ENCODE peak calls at places on chromosomes 13 and 19, in eight cellular contexts. K is neuronal stem cell, P is A549, S is gastrocnemius medialis, A is lower lobe of right lung, O is heart right ventricle, U is lung, T is GM23248. B is an unnamed sample. For H3K4me1, the result is how much of the 10 kb centered on the place peaks cover.

GRCh38 chr13:102141625-102142472 is 260.0 kb downstream of the FGF14 start:
- DNase-seq in K (no peak), U (no peak), T (peak), P (peak), A (no peak), O (no peak), S (no peak), B (peak)

GRCh38 chr19:3774621-3775373 is 2.8 kb upstream of the RAX2 start:
- DNase-seq in P (no peak), S (no peak), T (no peak), K (no peak), O (no peak), U (no peak), A (no peak), B (no peak)

GRCh38 chr13:30727491-30728350 is 7.6 kb upstream of the ALOX5AP start:
- DNase-seq in S (no peak), O (no peak), P (no peak), K (no peak), A (no peak), T (no peak), U (no peak), B (no peak)

GRCh38 chr19:10206226-10206873 is 11.6 kb upstream of the DNMT1 start:
- DNase-seq in K (no peak), O (no peak), U (peak), A (peak), S (no peak), T (peak), P (no peak), B (no peak)

GRCh38 chr19:48819366-48819816 is 8.6 kb upstream of the BCAT2 start:
- DNase-seq in P (peak), A (peak), O (peak), T (peak), S (peak), K (no peak), U (peak), B (no peak)

GRCh38 chr13:98447881-98448641 is 128.8 kb downstream of the STK24 start:
- DNase-seq in O (peak), P (peak), S (peak), U (no peak), K (peak), T (peak), A (no peak), B (peak)

GRCh38 chr13:27339299-27339698 is 68.7 kb downstream of the RASL11A start:
- DNase-seq in U (no peak), S (no peak), K (no peak), T (peak), O (no peak), P (peak), A (no peak), B (peak)

GRCh38 chr19:48501961-48502719 is 9.5 kb downstream of the LMTK3 start:
- DNase-seq in T (peak), A (peak), P (peak), K (peak), S (no peak), U (peak), O (no peak), B (peak)

GRCh38 chr19:53132231-53132991 is at the start of gene ZNF415:
- DNase-seq in A (peak), O (peak), K (peak), T (peak), U (peak), P (no peak), S (peak), B (peak)

GRCh38 chr13:54699831-54700230 is 1671.2 kb downstream of the OLFM4 start:
- DNase-seq in S (no peak), O (no peak), T (no peak), U (no peak), K (no peak), P (no peak), A (no peak), B (no peak)

GRCh38 chr13:33882804-33883203 is 64.9 kb downstream of the RFC3 start:
- DNase-seq in O (no peak), K (no peak), P (no peak), T (no peak), U (no peak), A (no peak), S (no peak), B (no peak)

GRCh38 chr13:44238011-44238421 is 135.6 kb upstream of the SERP2 start:
- DNase-seq in P (no peak), T (peak), O (no peak), U (no peak), K (no peak), S (no peak), A (no peak), B (no peak)

GRCh38 chr13:30429721-30430694 is 7.7 kb downstream of the UBE2L5 start:
- DNase-seq in O (no peak), P (peak), A (no peak), U (no peak), K (no peak), S (no peak), T (peak), B (no peak)

GRCh38 chr19:13262450-13262849 is 112.2 kb downstream of the IER2 start:
- DNase-seq in P (peak), K (no peak), O (no peak), A (no peak), T (peak), U (no peak), S (no peak), B (peak)

GRCh38 chr13:97257228-97257755 is 35.2 kb downstream of the MBNL2 start:
- DNase-seq in S (no peak), T (no peak), P (peak), K (no peak), O (no peak), A (no peak), U (no peak), B (no peak)

GRCh38 chr13:75481176-75482069 is 546 bp downstream of the TBC1D4 start:
- DNase-seq in S (peak), A (peak), O (peak), U (peak), K (peak), T (peak), P (peak), B (peak)

DNA sequence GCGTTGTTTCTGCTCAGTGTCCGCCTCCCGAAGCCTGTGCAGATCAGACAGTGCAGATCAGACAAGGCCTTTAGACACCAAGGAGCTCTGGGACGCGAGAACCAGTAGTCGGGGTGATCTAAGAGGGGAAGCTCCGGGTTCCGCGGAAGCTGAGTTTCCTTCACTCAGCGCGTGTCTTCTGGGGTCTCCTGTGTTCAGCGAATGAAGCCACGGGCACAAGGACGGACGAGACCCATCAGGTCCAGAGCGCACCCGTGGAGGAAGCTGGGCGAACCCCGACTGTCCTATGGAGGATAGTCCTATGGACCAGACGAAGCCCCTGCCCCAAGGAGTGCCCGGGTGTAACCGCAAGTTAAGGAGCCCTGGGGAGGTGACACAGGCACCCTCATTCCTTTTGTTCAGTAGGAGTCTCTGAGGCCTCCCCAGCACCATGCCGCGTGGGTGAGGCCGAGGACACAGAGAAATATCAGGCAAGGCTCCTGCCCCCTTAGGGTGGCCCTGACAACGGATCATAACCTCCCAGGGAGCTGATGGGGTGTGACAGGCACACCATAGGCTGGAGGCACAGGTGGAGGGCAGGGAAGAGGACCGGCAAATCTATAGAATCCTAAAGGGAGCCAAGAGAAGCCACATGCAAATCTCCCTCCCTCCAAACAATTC is 614 bp upstream of the TMEM238 start:
- DNase-seq in O (peak), T (peak), S (no peak), U (peak), P (no peak), A (peak), K (no peak), B (peak)
- H3K4me1 ChIP-seq in O (under half), T (under half), S (under half), U (under half), P (under half), A (half or more), K (under half), B (under half)

DNA sequence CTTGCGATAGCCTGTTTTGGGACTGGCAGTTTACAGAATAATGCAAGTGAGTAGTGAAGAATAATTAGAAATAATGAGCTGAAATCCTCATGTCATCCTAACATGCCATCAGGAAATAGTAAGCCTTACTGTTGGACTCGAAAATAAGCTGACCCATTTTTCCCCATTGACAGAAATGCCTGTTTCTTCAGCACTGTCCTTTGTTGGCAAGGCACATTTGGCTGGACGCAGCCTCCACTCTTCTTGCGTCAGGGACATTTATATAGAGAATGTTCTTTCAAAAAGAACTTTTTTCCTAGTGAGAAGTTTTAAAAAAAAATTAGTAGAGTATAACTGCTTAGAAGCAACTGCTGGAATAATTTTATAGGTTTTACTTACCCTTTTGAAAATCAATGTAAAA is 47.1 kb downstream of the ARHGAP35 start:
- DNase-seq in O (no peak), P (no peak), A (no peak), S (no peak), U (no peak), T (no peak), K (no peak), B (no peak)
- H3K4me1 ChIP-seq in O (half or more), P (half or more), A (under half), S (under half), U (under half), T (under half), K (under half), B (under half)

GRCh38 chr19:5951338-5951861 is 26.5 kb downstream of the RANBP3 start:
- DNase-seq in O (no peak), P (no peak), U (no peak), S (no peak), A (peak), K (no peak), T (no peak), B (peak)

GRCh38 chr19:5953034-5953589 is 24.8 kb downstream of the RANBP3 start:
- DNase-seq in O (no peak), P (no peak), U (no peak), S (no peak), A (no peak), T (peak), K (no peak), B (no peak)

GRCh38 chr19:5953680-5954213 is 24.2 kb downstream of the RANBP3 start:
- DNase-seq in U (no peak), K (no peak), P (no peak), T (peak), A (no peak), S (no peak), O (no peak), B (no peak)

GRCh38 chr19:5950744-5951143 is 27.2 kb downstream of the RANBP3 start:
- DNase-seq in T (no peak), P (no peak), O (no peak), S (no peak), K (no peak), U (no peak), A (no peak), B (no peak)

GRCh38 chr19:5952193-5953033 is 25.5 kb downstream of the RANBP3 start:
- DNase-seq in A (peak), T (no peak), K (no peak), S (no peak), U (no peak), P (no peak), O (no peak), B (no peak)
- H3K4me1 ChIP-seq in A (half or more), T (under half), K (under half), S (half or more), U (under half), P (under half), O (half or more), B (half or more)

DNA sequence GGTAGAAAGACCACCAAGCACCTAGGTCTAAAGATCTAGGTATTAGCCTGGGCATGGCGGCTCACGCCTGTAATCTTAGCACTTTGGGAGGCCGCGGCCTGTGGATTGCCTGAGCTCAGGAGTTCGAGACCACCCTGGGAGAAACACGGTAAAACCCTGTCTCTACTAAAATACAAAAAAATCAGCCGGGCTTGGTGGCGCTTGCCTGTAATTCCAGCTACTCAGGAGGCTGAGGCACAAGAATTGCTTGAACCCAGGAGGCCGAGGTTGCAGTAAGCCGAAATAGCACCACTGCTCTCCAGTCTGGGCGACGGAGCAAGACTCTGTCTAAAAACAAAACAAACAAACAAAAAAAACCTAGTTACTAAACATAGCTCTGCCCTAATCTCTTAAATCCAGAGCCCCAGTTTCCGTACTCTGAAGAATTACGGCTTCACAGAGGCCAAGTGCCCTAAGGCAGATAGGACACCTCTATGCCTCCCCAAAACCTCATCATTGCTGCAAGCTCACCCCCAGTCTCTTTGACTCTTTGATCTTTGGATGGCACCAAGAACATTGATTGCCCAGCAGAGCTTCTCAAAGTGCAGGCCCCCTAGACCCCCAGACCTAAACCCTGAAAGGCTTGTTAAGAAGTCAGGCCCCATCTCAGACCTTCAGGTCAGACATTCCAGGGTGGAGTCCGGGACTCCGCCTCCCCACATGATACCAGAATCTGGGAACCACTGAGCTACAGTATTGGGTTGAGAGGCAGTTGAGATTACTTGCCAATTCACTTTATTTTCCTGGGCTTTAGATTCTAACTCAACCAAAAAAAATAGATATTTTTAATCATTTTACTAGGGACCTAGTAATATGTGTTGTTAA is 2.8 kb downstream of the COL4A2 start:
- DNase-seq in K (no peak), A (no peak), P (no peak), S (no peak), O (no peak), U (no peak), T (no peak), B (no peak)
- H3K4me1 ChIP-seq in K (under half), A (under half), P (half or more), S (under half), O (half or more), U (under half), T (under half), B (under half)

DNA sequence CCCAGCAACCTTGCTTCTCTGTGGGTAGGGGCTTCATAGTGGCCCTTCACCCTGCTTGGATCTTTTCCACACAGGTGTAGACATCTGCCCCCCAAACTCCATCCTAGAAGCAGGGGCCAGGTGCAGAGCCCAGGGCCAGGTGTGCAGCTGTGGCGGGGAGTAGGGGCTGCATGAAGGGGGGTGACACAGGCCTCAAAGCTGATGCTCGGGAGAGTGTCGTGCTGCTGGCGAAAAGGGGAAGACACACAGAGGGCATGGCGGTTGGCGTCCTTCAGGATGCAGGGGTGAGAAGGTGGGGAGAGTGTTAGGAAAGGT is 31.0 kb upstream of the ISYNA1 start:
- DNase-seq in O (no peak), S (no peak), K (no peak), U (no peak), T (no peak), A (no peak), P (no peak), B (no peak)
- H3K4me1 ChIP-seq in O (half or more), S (half or more), K (under half), U (under half), T (under half), A (half or more), P (half or more), B (under half)

DNA sequence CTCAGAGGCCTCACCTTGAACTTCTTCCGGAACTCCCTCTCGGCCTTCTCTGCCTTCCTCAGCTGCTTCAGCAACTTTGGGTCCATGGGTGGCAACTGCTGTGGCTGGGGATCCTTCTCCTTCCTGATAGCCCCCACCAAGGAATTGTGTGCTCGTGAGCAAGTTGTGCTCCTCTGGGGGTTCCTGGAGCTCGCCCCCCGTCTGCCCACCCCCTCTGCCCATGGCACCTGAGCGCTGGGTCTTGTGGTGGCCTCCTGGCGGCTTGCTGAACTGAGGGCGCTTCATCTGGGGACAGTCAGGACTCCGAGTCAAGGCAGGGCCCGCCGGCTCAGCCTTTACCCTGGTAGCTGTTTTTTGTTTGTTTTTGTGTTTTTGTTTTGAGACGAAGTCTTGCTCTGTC is 11.6 kb downstream of the PRAM1 start:
- DNase-seq in T (no peak), K (no peak), O (no peak), S (no peak), U (no peak), A (no peak), P (no peak), B (no peak)
- H3K4me1 ChIP-seq in T (under half), K (under half), O (under half), S (under half), U (under half), A (under half), P (under half), B (under half)

DNA sequence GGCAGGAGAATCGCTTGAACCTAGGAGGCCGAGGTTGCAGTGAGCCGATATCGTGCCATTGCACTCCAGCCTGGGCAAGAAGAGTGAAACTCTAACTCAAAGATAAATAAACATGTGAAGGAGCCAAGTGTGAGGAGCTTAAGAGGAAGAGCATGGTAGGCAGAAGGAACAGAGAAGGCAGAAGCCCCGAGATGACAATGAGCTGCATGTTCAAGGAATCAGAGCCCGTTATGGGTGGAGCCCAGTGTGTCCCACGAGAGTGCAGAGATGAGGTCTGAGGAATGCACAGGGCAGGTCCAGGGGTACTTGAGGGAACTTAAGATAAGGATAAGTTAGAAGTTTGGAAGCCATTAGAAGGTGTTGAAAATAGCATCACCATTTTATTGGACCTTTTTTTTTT is 716 bp downstream of the FPR2 start:
- DNase-seq in T (no peak), A (no peak), K (no peak), O (no peak), U (no peak), P (no peak), S (no peak), B (no peak)
- H3K4me1 ChIP-seq in T (under half), A (under half), K (under half), O (under half), U (under half), P (under half), S (under half), B (under half)

DNA sequence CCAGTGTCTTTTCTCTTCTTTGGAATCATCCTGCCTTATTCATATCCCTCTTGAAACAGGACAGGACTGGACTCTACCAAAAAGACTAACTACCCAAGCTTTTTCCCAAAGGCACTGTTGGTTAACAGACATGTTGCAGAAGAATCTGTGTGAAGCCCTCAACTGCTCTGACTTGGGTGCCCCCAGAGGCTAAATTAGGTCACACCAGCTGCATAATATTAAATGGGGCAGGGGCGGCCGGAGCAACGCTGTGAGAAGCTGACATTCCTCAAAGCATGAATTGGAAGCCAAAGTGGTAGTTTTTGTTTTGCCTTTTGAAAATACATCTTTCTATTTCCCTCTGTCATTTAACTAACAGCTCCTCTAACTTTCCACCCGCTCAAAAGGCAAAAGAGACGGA is 185.9 kb downstream of the LHFPL6 start:
- DNase-seq in O (no peak), P (no peak), U (no peak), S (no peak), T (peak), K (no peak), A (no peak), B (peak)
- H3K4me1 ChIP-seq in O (half or more), P (under half), U (under half), S (under half), T (under half), K (half or more), A (under half), B (half or more)

DNA sequence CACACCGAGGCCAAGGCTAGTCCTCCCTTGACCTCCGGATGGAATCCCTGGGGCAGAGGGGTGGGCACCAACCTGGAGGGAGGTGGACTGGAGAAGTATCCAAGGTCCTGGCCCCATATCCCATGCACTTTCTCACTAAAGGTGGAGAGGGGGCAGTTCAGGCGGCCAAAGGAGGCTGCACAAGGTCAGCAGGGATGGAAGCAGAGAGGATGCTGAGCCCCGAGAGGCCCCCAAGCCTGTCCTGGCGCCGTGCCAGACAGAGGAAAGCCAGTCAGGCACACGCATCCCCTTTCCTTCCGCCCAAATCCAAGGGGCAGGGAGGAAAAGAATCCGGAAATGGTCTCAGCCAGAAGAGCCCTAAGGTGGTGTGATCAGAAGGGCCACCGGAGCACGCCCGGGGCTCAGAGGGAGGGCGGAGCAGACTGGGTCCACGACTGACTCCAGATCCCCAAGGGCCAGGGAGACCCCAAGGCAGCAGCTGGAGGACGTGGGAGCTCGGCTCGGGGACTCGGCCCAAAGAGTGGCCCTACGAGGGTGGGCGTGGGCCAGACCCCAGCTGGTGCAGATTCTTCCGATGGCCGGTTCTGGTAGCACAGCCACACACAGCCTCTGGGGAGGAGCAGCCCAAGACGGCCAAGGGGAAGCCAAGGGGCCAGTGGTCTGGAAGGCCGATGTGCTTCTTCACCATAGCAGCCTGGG is 60.0 kb downstream of the MLLT1 start:
- DNase-seq in T (peak), A (no peak), O (peak), P (no peak), U (no peak), K (no peak), S (no peak), B (no peak)
- H3K4me1 ChIP-seq in T (under half), A (half or more), O (half or more), P (under half), U (under half), K (under half), S (half or more), B (under half)

B was measured in GM23338.